ENCODE peak calls at places on chromosomes 13 and 19, in six cellular contexts. One of them, this sample, is unnamed.

GRCh38 chr13:100581504-100581903 is 7.1 kb downstream of the GGACT start:
- DNase-seq in body of pancreas: no peak
- DNase-seq in GM12892: no peak
- DNase-seq in thyroid gland: no peak
- DNase-seq in spleen: no peak
- DNase-seq in breast epithelium: no peak
- DNase-seq in this sample: no peak

GRCh38 chr13:23679214-23679613 is 109.0 kb downstream of the TNFRSF19 start:
- DNase-seq in body of pancreas: no peak
- DNase-seq in GM12892: no peak
- DNase-seq in thyroid gland: no peak
- DNase-seq in spleen: no peak
- DNase-seq in breast epithelium: no peak
- DNase-seq in this sample: no peak

GRCh38 chr13:37531054-37531453 is 67.5 kb downstream of the POSTN start:
- DNase-seq in body of pancreas: no peak
- DNase-seq in GM12892: no peak
- DNase-seq in thyroid gland: no peak
- DNase-seq in spleen: no peak
- DNase-seq in breast epithelium: no peak
- DNase-seq in this sample: no peak

GRCh38 chr13:111555268-111555633 is 234.8 kb downstream of the TEX29 start:
- DNase-seq in body of pancreas: no peak
- DNase-seq in GM12892: no peak
- DNase-seq in thyroid gland: no peak
- DNase-seq in spleen: peak; percentile 34
- DNase-seq in breast epithelium: no peak
- DNase-seq in this sample: no peak

GRCh38 chr19:27962260-27962659 is 1250.7 kb downstream of the UQCRFS1 start:
- DNase-seq in body of pancreas: no peak
- DNase-seq in GM12892: no peak
- DNase-seq in thyroid gland: no peak
- DNase-seq in spleen: no peak
- DNase-seq in breast epithelium: no peak
- DNase-seq in this sample: no peak

GRCh38 chr13:112820318-112820717 is 130.5 kb downstream of the ATP11A start:
- DNase-seq in body of pancreas: no peak
- DNase-seq in GM12892: no peak
- DNase-seq in thyroid gland: no peak
- DNase-seq in spleen: no peak
- DNase-seq in breast epithelium: no peak
- DNase-seq in this sample: no peak

GRCh38 chr13:94674609-94675348 is 37.6 kb downstream of the SOX21 start:
- DNase-seq in body of pancreas: peak; percentile 59
- DNase-seq in GM12892: peak; percentile 15
- DNase-seq in thyroid gland: peak; percentile 43
- DNase-seq in spleen: no peak
- DNase-seq in breast epithelium: no peak
- DNase-seq in this sample: peak; percentile 37

GRCh38 chr19:53037101-53038097 is 7.1 kb upstream of the ERVV-2 start:
- DNase-seq in body of pancreas: peak; percentile 28
- DNase-seq in GM12892: no peak
- DNase-seq in thyroid gland: peak; percentile 42
- DNase-seq in spleen: peak; percentile 70
- DNase-seq in breast epithelium: no peak
- DNase-seq in this sample: no peak

GRCh38 chr19:35959040-35959967 is 23.1 kb downstream of the LRFN3 start:
- DNase-seq in body of pancreas: no peak
- DNase-seq in GM12892: peak; percentile 55
- DNase-seq in thyroid gland: peak; percentile 34
- DNase-seq in spleen: peak; percentile 95
- DNase-seq in breast epithelium: no peak
- DNase-seq in this sample: no peak

GRCh38 chr13:26485786-26486185 is 71.7 kb upstream of the WASF3 start:
- DNase-seq in body of pancreas: no peak
- DNase-seq in GM12892: no peak
- DNase-seq in thyroid gland: no peak
- DNase-seq in spleen: no peak
- DNase-seq in breast epithelium: no peak
- DNase-seq in this sample: no peak

GRCh38 chr19:31266731-31267130 is 82.5 kb downstream of the TSHZ3 start:
- DNase-seq in body of pancreas: no peak
- DNase-seq in GM12892: no peak
- DNase-seq in thyroid gland: no peak
- DNase-seq in spleen: peak; percentile 31
- DNase-seq in breast epithelium: no peak
- DNase-seq in this sample: no peak

GRCh38 chr19:3137139-3137538 is 1.3 kb downstream of the GNA15 start:
- DNase-seq in body of pancreas: no peak
- DNase-seq in GM12892: no peak
- DNase-seq in thyroid gland: no peak
- DNase-seq in spleen: no peak
- DNase-seq in breast epithelium: no peak
- DNase-seq in this sample: no peak

GRCh38 chr19:44753932-44754742 is 5.6 kb downstream of the BCL3 start:
- DNase-seq in body of pancreas: peak; percentile 92
- DNase-seq in GM12892: peak; percentile 77
- DNase-seq in thyroid gland: peak; percentile 95
- DNase-seq in spleen: peak; percentile 99
- DNase-seq in breast epithelium: peak; percentile 92
- DNase-seq in this sample: peak; percentile 95

GRCh38 chr19:7970716-7971448 is 27.4 kb upstream of the TIMM44 start:
- DNase-seq in body of pancreas: peak; percentile 29
- DNase-seq in GM12892: peak; percentile 42
- DNase-seq in thyroid gland: peak; percentile 32
- DNase-seq in spleen: peak; percentile 57
- DNase-seq in breast epithelium: no peak
- DNase-seq in this sample: no peak

GRCh38 chr13:20360041-20360491 is 127.9 kb upstream of the GJB6 start:
- DNase-seq in body of pancreas: peak; percentile 39
- DNase-seq in GM12892: no peak
- DNase-seq in thyroid gland: peak; percentile 91
- DNase-seq in spleen: no peak
- DNase-seq in breast epithelium: no peak
- DNase-seq in this sample: no peak

GRCh38 chr19:47518139-47518538 is 3.3 kb upstream of the NAPA start:
- DNase-seq in body of pancreas: no peak
- DNase-seq in GM12892: no peak
- DNase-seq in thyroid gland: no peak
- DNase-seq in spleen: no peak
- DNase-seq in breast epithelium: no peak
- DNase-seq in this sample: no peak

GRCh38 chr13:99366075-99366987 is 59.1 kb upstream of the GPR183 start:
- DNase-seq in body of pancreas: no peak
- DNase-seq in GM12892: no peak
- DNase-seq in thyroid gland: no peak
- DNase-seq in spleen: no peak
- DNase-seq in breast epithelium: no peak
- DNase-seq in this sample: no peak

GRCh38 chr13:99367663-99368448 is 60.7 kb upstream of the GPR183 start:
- DNase-seq in body of pancreas: no peak
- DNase-seq in GM12892: no peak
- DNase-seq in thyroid gland: no peak
- DNase-seq in spleen: no peak
- DNase-seq in breast epithelium: no peak
- DNase-seq in this sample: no peak

GRCh38 chr13:99363949-99364348 is 56.8 kb upstream of the GPR183 start:
- DNase-seq in body of pancreas: no peak
- DNase-seq in GM12892: no peak
- DNase-seq in thyroid gland: no peak
- DNase-seq in spleen: no peak
- DNase-seq in breast epithelium: no peak
- DNase-seq in this sample: no peak

GRCh38 chr13:99370476-99371272 is 63.5 kb upstream of the GPR183 start:
- DNase-seq in body of pancreas: no peak
- DNase-seq in GM12892: no peak
- DNase-seq in thyroid gland: no peak
- DNase-seq in spleen: no peak
- DNase-seq in breast epithelium: peak; percentile 8
- DNase-seq in this sample: no peak

DNA sequence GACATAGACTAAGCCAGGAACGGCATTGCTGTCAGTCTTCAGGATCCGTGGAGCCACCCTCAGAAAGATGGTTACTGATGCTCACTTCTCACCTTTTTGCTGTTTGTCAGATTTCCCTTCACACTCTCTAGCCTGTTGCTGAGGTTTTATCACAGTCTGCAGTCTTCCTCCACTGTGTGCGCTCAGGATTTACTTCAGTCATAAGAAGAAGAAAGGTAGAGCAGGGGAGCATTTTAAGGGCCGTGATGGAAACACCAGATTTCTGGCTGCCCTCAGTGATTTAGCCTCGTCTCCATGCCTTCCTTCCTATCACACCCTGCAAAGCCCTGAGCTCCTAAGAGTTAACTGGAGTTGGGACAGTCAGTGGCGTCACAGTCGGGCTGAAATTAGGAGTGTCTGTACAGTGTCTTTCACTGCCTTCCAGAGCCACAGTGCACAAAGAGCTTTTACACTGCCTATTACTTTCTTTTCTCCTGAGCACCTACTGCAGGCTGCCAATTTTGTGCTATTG is 60.0 kb upstream of the GPR183 start:
- DNase-seq in body of pancreas: no peak
- DNase-seq in GM12892: no peak
- DNase-seq in thyroid gland: no peak
- DNase-seq in spleen: no peak
- DNase-seq in breast epithelium: no peak
- DNase-seq in this sample: no peak
- TF ChIP-seq POLR2A in body of pancreas: no peak
- TF ChIP-seq POLR2A in GM12892: no peak
- TF ChIP-seq POLR2A in thyroid gland: no peak
- TF ChIP-seq POLR2A in spleen: no peak
- TF ChIP-seq POLR2A in breast epithelium: no peak
- TF ChIP-seq POLR2A in this sample: no peak

DNA sequence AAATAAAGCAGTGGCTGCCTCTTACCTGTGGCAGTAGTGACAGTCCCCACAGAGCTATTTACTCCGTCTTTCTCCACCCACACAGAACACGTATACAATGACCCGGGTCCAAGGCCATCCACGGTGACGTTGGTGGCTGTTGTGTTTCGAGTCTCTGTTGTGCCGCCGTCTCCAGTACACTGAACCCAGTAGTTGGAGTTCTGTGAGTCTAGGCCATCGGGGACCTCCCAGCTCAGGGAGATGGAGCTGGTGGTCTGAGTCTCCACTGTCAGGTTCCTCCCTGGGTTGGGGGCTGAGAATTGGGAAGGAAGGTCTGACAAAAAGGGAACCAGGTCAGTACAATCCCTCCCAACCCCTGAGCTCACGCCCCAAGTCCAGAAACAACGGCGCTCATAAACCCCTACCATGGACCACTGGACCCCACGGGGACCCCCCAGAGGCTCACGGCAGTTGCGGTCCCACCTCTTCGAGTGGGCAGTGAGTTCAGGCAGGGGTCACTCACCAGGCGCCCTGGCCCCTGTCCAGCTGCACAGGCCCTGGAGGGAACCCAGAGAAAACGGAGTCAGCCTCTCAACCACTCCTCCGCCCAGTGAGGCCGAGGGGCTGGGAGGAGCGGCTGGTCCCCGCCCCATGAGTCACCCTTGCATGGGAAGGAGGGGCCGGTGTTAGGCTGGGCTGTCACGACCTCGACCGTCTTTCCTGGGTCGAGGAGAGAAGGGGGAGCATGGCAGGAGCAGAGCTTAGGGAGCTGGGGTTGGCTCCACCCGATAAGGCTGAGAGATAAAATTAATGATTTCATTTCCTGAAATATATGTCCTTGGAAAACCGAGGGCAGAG is 2.4 kb downstream of the PTPRH start:
- DNase-seq in body of pancreas: peak; percentile 87
- DNase-seq in GM12892: no peak
- DNase-seq in thyroid gland: peak; percentile 70
- DNase-seq in spleen: peak; percentile 89
- DNase-seq in breast epithelium: peak; percentile 38
- DNase-seq in this sample: no peak
- TF ChIP-seq POLR2A in body of pancreas: peak; percentile 63
- TF ChIP-seq POLR2A in GM12892: no peak
- TF ChIP-seq POLR2A in thyroid gland: no peak
- TF ChIP-seq POLR2A in spleen: peak; percentile 35
- TF ChIP-seq POLR2A in breast epithelium: no peak
- TF ChIP-seq POLR2A in this sample: peak; percentile 66

DNA sequence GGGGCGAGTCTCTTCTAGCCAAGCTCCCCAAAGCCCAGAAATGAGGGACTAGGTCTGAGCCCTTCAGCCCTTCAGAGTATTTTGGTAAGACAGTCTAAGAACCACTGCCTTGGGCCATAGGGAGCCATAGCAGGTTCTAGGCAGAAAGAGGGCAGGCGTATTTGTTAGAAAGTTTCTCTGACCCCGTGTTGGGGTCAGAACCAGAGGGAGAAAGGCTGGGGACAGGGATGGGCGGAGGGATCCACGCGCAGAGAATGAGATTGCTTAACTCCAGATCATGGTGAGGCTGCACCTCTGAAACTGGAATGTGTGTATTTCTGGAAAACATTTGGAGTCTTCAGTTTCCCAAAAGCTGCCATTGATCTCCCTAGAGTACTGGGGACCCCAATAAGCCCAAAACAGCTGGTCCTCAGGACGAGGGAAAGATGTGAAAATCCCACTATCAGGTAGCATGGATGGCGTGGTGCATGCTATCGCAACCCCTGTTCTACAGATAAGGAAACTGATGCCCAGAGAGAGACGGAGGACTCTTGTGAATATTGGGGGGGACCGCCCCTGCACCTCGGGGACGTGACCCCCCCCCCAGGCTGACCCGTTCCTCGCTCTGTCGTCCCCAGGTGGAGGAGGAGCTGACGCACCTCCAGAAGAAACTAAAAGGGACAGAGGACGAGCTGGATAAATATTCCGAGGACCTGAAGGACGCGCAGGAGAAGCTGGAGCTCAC is 703 bp upstream of the TPM4 start:
- DNase-seq in body of pancreas: no peak
- DNase-seq in GM12892: no peak
- DNase-seq in thyroid gland: no peak
- DNase-seq in spleen: peak; percentile 48
- DNase-seq in breast epithelium: peak; percentile 48
- DNase-seq in this sample: no peak
- TF ChIP-seq POLR2A in body of pancreas: no peak
- TF ChIP-seq POLR2A in GM12892: peak; percentile 6
- TF ChIP-seq POLR2A in thyroid gland: no peak
- TF ChIP-seq POLR2A in spleen: peak; percentile 13
- TF ChIP-seq POLR2A in breast epithelium: no peak
- TF ChIP-seq POLR2A in this sample: no peak

GRCh38 chr13:44692173-44692713 is 116.1 kb upstream of the TSC22D1 start:
- DNase-seq in body of pancreas: no peak
- DNase-seq in GM12892: no peak
- DNase-seq in thyroid gland: no peak
- DNase-seq in spleen: no peak
- DNase-seq in breast epithelium: no peak
- DNase-seq in this sample: no peak
- TF ChIP-seq POLR2A in body of pancreas: no peak
- TF ChIP-seq POLR2A in GM12892: peak; percentile 77
- TF ChIP-seq POLR2A in thyroid gland: no peak
- TF ChIP-seq POLR2A in spleen: no peak
- TF ChIP-seq POLR2A in breast epithelium: no peak
- TF ChIP-seq POLR2A in this sample: no peak

This sample was measured in prostate gland.